ENCODE peak calls at places on chromosomes 1 and 21, in five cellular contexts. One of them, this sample, is unnamed.

GRCh38 chr1:222325506-222325905 is 222.4 kb downstream of the HHIPL2 start:
- ATAC-seq in DND-41: no peak
- ATAC-seq in pancreas: no peak
- ATAC-seq in foreskin keratinocyte: no peak
- ATAC-seq in lower lobe of right lung: no peak
- ATAC-seq in this sample: no peak

GRCh38 chr21:27201197-27201596 is 234.3 kb upstream of the ADAMTS5 start:
- ATAC-seq in DND-41: no peak
- ATAC-seq in pancreas: no peak
- ATAC-seq in foreskin keratinocyte: no peak
- ATAC-seq in lower lobe of right lung: no peak
- ATAC-seq in this sample: no peak

GRCh38 chr21:36260802-36261201 is 59.2 kb upstream of the MORC3 start:
- ATAC-seq in DND-41: no peak
- ATAC-seq in pancreas: no peak
- ATAC-seq in foreskin keratinocyte: no peak
- ATAC-seq in lower lobe of right lung: no peak
- ATAC-seq in this sample: no peak

GRCh38 chr21:33901421-33902288 is 13.9 kb downstream of the ATP5PO start:
- ATAC-seq in DND-41: peak; percentile 78
- ATAC-seq in pancreas: peak; percentile 71
- ATAC-seq in foreskin keratinocyte: peak; percentile 56
- ATAC-seq in lower lobe of right lung: peak; percentile 61
- ATAC-seq in this sample: peak; percentile 57

GRCh38 chr1:235599536-235599935 is 50.0 kb downstream of the GNG4 start:
- ATAC-seq in DND-41: no peak
- ATAC-seq in pancreas: no peak
- ATAC-seq in foreskin keratinocyte: no peak
- ATAC-seq in lower lobe of right lung: no peak
- ATAC-seq in this sample: no peak

GRCh38 chr1:230127105-230128054 is 60.3 kb downstream of the GALNT2 start:
- ATAC-seq in DND-41: peak; percentile 67
- ATAC-seq in pancreas: no peak
- ATAC-seq in foreskin keratinocyte: no peak
- ATAC-seq in lower lobe of right lung: peak; percentile 37
- ATAC-seq in this sample: peak; percentile 2

GRCh38 chr1:152029144-152029936 is 7.5 kb downstream of the S100A11 start:
- ATAC-seq in DND-41: peak; percentile 81
- ATAC-seq in pancreas: no peak
- ATAC-seq in foreskin keratinocyte: peak; percentile 21
- ATAC-seq in lower lobe of right lung: peak; percentile 55
- ATAC-seq in this sample: no peak

GRCh38 chr1:230825804-230826160 is 42.5 kb downstream of the C1orf198 start:
- ATAC-seq in DND-41: no peak
- ATAC-seq in pancreas: peak; percentile 39
- ATAC-seq in foreskin keratinocyte: no peak
- ATAC-seq in lower lobe of right lung: no peak
- ATAC-seq in this sample: no peak

GRCh38 chr1:116777831-116778830 is 23.9 kb downstream of the CD2 start:
- ATAC-seq in DND-41: peak; percentile 79
- ATAC-seq in pancreas: peak; percentile 89
- ATAC-seq in foreskin keratinocyte: peak; percentile 72
- ATAC-seq in lower lobe of right lung: no peak
- ATAC-seq in this sample: no peak

GRCh38 chr1:34656706-34657105 is 98.1 kb upstream of the GJB5 start:
- ATAC-seq in DND-41: no peak
- ATAC-seq in pancreas: no peak
- ATAC-seq in foreskin keratinocyte: no peak
- ATAC-seq in lower lobe of right lung: no peak
- ATAC-seq in this sample: no peak

GRCh38 chr1:231632119-231632518 is 5.5 kb downstream of the DISC1 start:
- ATAC-seq in DND-41: no peak
- ATAC-seq in pancreas: no peak
- ATAC-seq in foreskin keratinocyte: no peak
- ATAC-seq in lower lobe of right lung: no peak
- ATAC-seq in this sample: no peak

GRCh38 chr1:216805233-216805632 is 82.0 kb upstream of the ESRRG start:
- ATAC-seq in DND-41: no peak
- ATAC-seq in pancreas: no peak
- ATAC-seq in foreskin keratinocyte: peak; percentile 46
- ATAC-seq in lower lobe of right lung: no peak
- ATAC-seq in this sample: no peak

GRCh38 chr1:116737855-116738318 is 16.3 kb upstream of the CD2 start:
- ATAC-seq in DND-41: peak; percentile 4
- ATAC-seq in pancreas: no peak
- ATAC-seq in foreskin keratinocyte: no peak
- ATAC-seq in lower lobe of right lung: no peak
- ATAC-seq in this sample: no peak

GRCh38 chr1:6424000-6424565 is 493 bp upstream of the ESPN start:
- ATAC-seq in DND-41: no peak
- ATAC-seq in pancreas: no peak
- ATAC-seq in foreskin keratinocyte: peak; percentile 19
- ATAC-seq in lower lobe of right lung: no peak
- ATAC-seq in this sample: no peak

GRCh38 chr1:185045793-185046441 is 559 bp downstream of the RNF2 start:
- ATAC-seq in DND-41: peak; percentile 47
- ATAC-seq in pancreas: peak; percentile 74
- ATAC-seq in foreskin keratinocyte: peak; percentile 61
- ATAC-seq in lower lobe of right lung: peak; percentile 81
- ATAC-seq in this sample: peak; percentile 52

GRCh38 chr1:209257021-209257420 is 326.5 kb upstream of the CAMK1G start:
- ATAC-seq in DND-41: peak; percentile 35
- ATAC-seq in pancreas: no peak
- ATAC-seq in foreskin keratinocyte: no peak
- ATAC-seq in lower lobe of right lung: no peak
- ATAC-seq in this sample: no peak

GRCh38 chr1:229192031-229192430 is 78.9 kb upstream of the RAB4A start:
- ATAC-seq in DND-41: no peak
- ATAC-seq in pancreas: no peak
- ATAC-seq in foreskin keratinocyte: peak; percentile 74
- ATAC-seq in lower lobe of right lung: peak; percentile 57
- ATAC-seq in this sample: no peak

GRCh38 chr1:229293528-229294204 is 22.8 kb downstream of the RAB4A start:
- ATAC-seq in DND-41: no peak
- ATAC-seq in pancreas: no peak
- ATAC-seq in foreskin keratinocyte: no peak
- ATAC-seq in lower lobe of right lung: no peak
- ATAC-seq in this sample: no peak

GRCh38 chr1:117093091-117093534 is 28.4 kb downstream of the TRIM45 start:
- ATAC-seq in DND-41: no peak
- ATAC-seq in pancreas: peak; percentile 49
- ATAC-seq in foreskin keratinocyte: peak; percentile 95
- ATAC-seq in lower lobe of right lung: peak; percentile 28
- ATAC-seq in this sample: peak; percentile 94

GRCh38 chr1:19397217-19397945 is 85.3 kb downstream of the SLC66A1 start:
- ATAC-seq in DND-41: no peak
- ATAC-seq in pancreas: no peak
- ATAC-seq in foreskin keratinocyte: no peak
- ATAC-seq in lower lobe of right lung: no peak
- ATAC-seq in this sample: no peak

GRCh38 chr1:154616659-154617345 is 8.8 kb upstream of the ADAR start:
- ATAC-seq in DND-41: no peak
- ATAC-seq in pancreas: no peak
- ATAC-seq in foreskin keratinocyte: no peak
- ATAC-seq in lower lobe of right lung: no peak
- ATAC-seq in this sample: no peak

GRCh38 chr1:154615411-154615810 is 7.4 kb upstream of the ADAR start:
- ATAC-seq in DND-41: no peak
- ATAC-seq in pancreas: no peak
- ATAC-seq in foreskin keratinocyte: no peak
- ATAC-seq in lower lobe of right lung: no peak
- ATAC-seq in this sample: no peak

GRCh38 chr1:154611150-154611865 is 3.3 kb upstream of the ADAR start:
- ATAC-seq in DND-41: no peak
- ATAC-seq in pancreas: no peak
- ATAC-seq in foreskin keratinocyte: no peak
- ATAC-seq in lower lobe of right lung: no peak
- ATAC-seq in this sample: no peak

GRCh38 chr1:154614887-154615286 is 6.9 kb upstream of the ADAR start:
- ATAC-seq in DND-41: peak; percentile 52
- ATAC-seq in pancreas: no peak
- ATAC-seq in foreskin keratinocyte: no peak
- ATAC-seq in lower lobe of right lung: no peak
- ATAC-seq in this sample: no peak

DNA sequence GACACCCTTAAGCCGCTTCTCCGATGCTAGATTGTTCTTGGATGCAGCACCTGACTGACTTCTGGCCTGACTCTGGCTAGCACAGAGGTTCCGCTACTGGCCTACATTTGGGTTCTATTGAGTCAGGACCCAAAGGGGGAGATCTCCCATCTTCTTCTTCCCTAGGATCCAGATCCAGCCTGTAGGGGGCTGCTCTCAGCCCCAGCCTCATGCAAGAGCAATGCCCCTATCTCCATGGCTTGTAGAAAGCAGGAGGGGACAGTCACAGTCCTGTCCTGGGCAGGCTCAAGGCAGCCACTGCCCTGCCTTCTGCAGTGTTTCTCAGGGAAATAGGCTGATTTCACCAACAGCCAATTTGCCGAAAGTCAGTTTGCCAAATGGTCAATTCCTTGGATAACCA is 6.3 kb upstream of the ADAR start:
- ATAC-seq in DND-41: no peak
- ATAC-seq in pancreas: no peak
- ATAC-seq in foreskin keratinocyte: no peak
- ATAC-seq in lower lobe of right lung: no peak
- ATAC-seq in this sample: no peak
- TF ChIP-seq CTCF in DND-41: peak; percentile 21
- TF ChIP-seq CTCF in pancreas: no peak
- TF ChIP-seq CTCF in foreskin keratinocyte: no peak
- TF ChIP-seq CTCF in lower lobe of right lung: no peak
- TF ChIP-seq CTCF in this sample: no peak

GRCh38 chr21:39313457-39314154 is at the start of gene BRWD1:
- ATAC-seq in DND-41: peak; percentile 54
- ATAC-seq in pancreas: peak; percentile 84
- ATAC-seq in foreskin keratinocyte: peak; percentile 59
- ATAC-seq in lower lobe of right lung: peak; percentile 90
- ATAC-seq in this sample: peak; percentile 78
- TF ChIP-seq CTCF in DND-41: peak; percentile 43
- TF ChIP-seq CTCF in pancreas: no peak
- TF ChIP-seq CTCF in foreskin keratinocyte: peak; percentile 34
- TF ChIP-seq CTCF in lower lobe of right lung: peak; percentile 48
- TF ChIP-seq CTCF in this sample: peak; percentile 53

GRCh38 chr1:27529638-27530018 is 39.7 kb upstream of the WASF2 start:
- ATAC-seq in DND-41: no peak
- ATAC-seq in pancreas: no peak
- ATAC-seq in foreskin keratinocyte: no peak
- ATAC-seq in lower lobe of right lung: no peak
- ATAC-seq in this sample: no peak

GRCh38 chr1:27526569-27527222 is 36.7 kb upstream of the WASF2 start:
- ATAC-seq in DND-41: no peak
- ATAC-seq in pancreas: no peak
- ATAC-seq in foreskin keratinocyte: no peak
- ATAC-seq in lower lobe of right lung: no peak
- ATAC-seq in this sample: no peak

GRCh38 chr1:27527223-27527856 is 37.4 kb upstream of the WASF2 start:
- ATAC-seq in DND-41: peak; percentile 15
- ATAC-seq in pancreas: peak; percentile 37
- ATAC-seq in foreskin keratinocyte: no peak
- ATAC-seq in lower lobe of right lung: no peak
- ATAC-seq in this sample: peak; percentile 7

GRCh38 chr1:27528701-27529637 is 39.0 kb upstream of the WASF2 start:
- ATAC-seq in DND-41: no peak
- ATAC-seq in pancreas: peak; percentile 27
- ATAC-seq in foreskin keratinocyte: peak; percentile 50
- ATAC-seq in lower lobe of right lung: peak; percentile 59
- ATAC-seq in this sample: peak; percentile 78

DNA sequence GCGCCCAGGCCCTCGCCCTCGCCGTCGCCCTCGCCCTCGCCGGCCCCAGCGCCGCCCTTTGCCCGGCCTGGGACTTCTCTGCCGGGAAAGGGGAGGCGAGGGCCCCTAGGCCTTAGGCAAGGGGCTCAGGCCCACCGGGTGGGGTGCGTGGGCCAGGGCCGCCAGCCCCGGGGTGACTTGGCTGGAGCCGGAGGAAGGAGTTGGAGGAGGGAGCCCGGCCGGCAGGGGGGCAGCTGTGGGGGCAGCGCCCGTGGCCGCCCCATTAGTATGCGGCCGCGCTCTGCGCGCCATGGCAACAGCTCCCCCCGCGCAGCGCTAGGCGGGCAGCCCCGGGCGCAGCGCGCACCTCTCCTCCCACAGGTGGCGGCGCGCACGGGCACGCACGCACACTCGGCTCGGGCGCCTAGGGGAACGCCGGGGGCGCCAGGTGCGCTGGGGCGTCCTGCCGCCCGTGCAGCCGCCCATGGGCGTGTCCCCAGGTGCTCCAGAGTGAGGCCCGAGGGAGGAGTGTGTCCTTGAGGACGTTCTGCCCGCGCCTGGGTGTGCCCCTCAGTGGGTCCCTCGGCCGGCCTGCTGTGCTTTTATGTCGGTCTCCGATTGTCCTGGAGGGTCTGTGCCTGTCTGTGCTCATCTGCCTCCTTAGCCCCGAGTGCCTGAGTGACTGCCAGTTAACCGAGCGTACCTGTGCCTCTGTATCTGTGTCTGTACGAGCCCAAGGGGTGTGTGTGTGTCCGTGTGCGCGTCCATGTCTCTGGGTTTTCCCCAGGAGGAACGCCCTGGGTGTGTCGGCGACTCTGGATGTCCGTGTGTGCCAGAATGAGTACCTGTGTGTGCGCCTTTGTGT is 38.1 kb upstream of the WASF2 start:
- ATAC-seq in DND-41: no peak
- ATAC-seq in pancreas: peak; percentile 79
- ATAC-seq in foreskin keratinocyte: peak; percentile 66
- ATAC-seq in lower lobe of right lung: peak; percentile 85
- ATAC-seq in this sample: peak; percentile 31
- TF ChIP-seq CTCF in DND-41: no peak
- TF ChIP-seq CTCF in pancreas: no peak
- TF ChIP-seq CTCF in foreskin keratinocyte: peak; percentile 16
- TF ChIP-seq CTCF in lower lobe of right lung: peak; percentile 15
- TF ChIP-seq CTCF in this sample: peak; percentile 17

GRCh38 chr1:9292361-9293240 is at the start of gene SPSB1:
- ATAC-seq in DND-41: peak; percentile 64
- ATAC-seq in pancreas: peak; percentile 76
- ATAC-seq in foreskin keratinocyte: peak; percentile 8
- ATAC-seq in lower lobe of right lung: peak; percentile 75
- ATAC-seq in this sample: peak; percentile 58
- TF ChIP-seq CTCF in DND-41: peak; percentile 55
- TF ChIP-seq CTCF in pancreas: no peak
- TF ChIP-seq CTCF in foreskin keratinocyte: no peak
- TF ChIP-seq CTCF in lower lobe of right lung: no peak
- TF ChIP-seq CTCF in this sample: peak; percentile 38

This sample was measured in gastroesophageal sphincter.